ENCODE peak calls at places on chromosomes 12 and 14, in six cellular contexts. One of them, this sample, is unnamed.

GRCh38 chr12:104218935-104219334 is 3.4 kb downstream of the TXNRD1 start:
- DNase-seq in pancreas: no peak
- DNase-seq in epithelial cell of esophagus: peak
- DNase-seq in A549: no peak
- DNase-seq in astrocyte: peak
- DNase-seq in CD8-positive, alpha-beta T cell: no peak
- DNase-seq in this sample: no peak

GRCh38 chr14:93957751-93958566 is 18.4 kb downstream of the ASB2 start:
- DNase-seq in A549: no peak
- DNase-seq in pancreas: no peak
- DNase-seq in astrocyte: no peak
- DNase-seq in epithelial cell of esophagus: no peak
- DNase-seq in CD8-positive, alpha-beta T cell: no peak
- DNase-seq in this sample: no peak

GRCh38 chr12:32455607-32456063 is 56.3 kb downstream of the FGD4 start:
- DNase-seq in A549: peak
- DNase-seq in astrocyte: peak
- DNase-seq in CD8-positive, alpha-beta T cell: no peak
- DNase-seq in epithelial cell of esophagus: peak
- DNase-seq in pancreas: no peak
- DNase-seq in this sample: no peak

GRCh38 chr14:28577711-28578131 is 188.9 kb upstream of the FOXG1 start:
- DNase-seq in A549: no peak
- DNase-seq in astrocyte: peak
- DNase-seq in CD8-positive, alpha-beta T cell: no peak
- DNase-seq in epithelial cell of esophagus: peak
- DNase-seq in pancreas: no peak
- DNase-seq in this sample: no peak

GRCh38 chr12:126617312-126617711 is 1552.1 kb downstream of the AACS start:
- DNase-seq in CD8-positive, alpha-beta T cell: no peak
- DNase-seq in epithelial cell of esophagus: no peak
- DNase-seq in astrocyte: no peak
- DNase-seq in A549: no peak
- DNase-seq in pancreas: no peak
- DNase-seq in this sample: no peak

GRCh38 chr14:90522585-90523191 is 125.9 kb downstream of the CALM1 start:
- DNase-seq in pancreas: no peak
- DNase-seq in A549: no peak
- DNase-seq in CD8-positive, alpha-beta T cell: no peak
- DNase-seq in epithelial cell of esophagus: peak
- DNase-seq in astrocyte: peak
- DNase-seq in this sample: no peak

GRCh38 chr14:106010783-106011182 is 484.4 kb downstream of the TMEM121 start:
- DNase-seq in epithelial cell of esophagus: no peak
- DNase-seq in pancreas: no peak
- DNase-seq in A549: no peak
- DNase-seq in CD8-positive, alpha-beta T cell: no peak
- DNase-seq in astrocyte: no peak
- DNase-seq in this sample: no peak

GRCh38 chr12:116838395-116838794 is 42.8 kb downstream of the HRK start:
- DNase-seq in astrocyte: no peak
- DNase-seq in CD8-positive, alpha-beta T cell: no peak
- DNase-seq in epithelial cell of esophagus: no peak
- DNase-seq in pancreas: no peak
- DNase-seq in A549: no peak
- DNase-seq in this sample: no peak

DNA sequence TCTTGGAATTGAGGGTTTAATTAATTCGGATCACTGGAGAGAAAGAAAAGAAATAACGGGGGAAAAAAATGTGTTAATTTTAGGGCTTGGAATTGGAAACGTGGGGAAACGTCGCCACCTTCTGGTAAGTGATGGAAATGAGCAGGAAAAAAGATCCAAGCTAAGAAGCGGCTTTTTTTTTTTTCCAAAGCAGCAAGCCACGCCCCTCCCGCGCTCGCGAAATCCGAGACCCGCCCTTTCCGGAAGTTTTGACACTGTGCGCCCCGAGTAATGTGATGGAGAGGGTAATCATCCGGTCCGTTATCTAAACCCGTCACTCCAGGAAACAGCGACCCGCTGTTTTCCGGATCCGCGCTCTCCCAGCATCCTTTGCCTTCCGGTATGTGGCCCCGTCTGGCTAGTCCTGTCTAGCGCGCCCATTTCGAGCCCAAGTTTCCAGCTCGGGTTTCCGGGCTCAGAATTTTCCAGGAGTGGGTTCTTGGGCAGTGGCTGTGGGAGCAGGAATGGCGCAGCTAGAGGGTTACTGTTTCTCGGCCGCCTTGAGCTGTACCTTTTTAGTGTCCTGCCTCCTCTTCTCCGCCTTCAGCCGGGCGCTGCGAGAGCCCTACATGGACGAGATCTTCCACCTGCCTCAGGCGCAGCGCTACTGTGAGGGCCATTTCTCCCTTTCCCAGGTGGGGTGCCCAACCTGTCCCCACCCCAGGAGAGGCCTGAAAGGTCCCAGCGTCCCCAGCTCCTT is at the start of gene ALG10B:
- DNase-seq in epithelial cell of esophagus: peak
- DNase-seq in pancreas: peak
- DNase-seq in CD8-positive, alpha-beta T cell: peak
- DNase-seq in A549: peak
- DNase-seq in astrocyte: peak
- DNase-seq in this sample: peak
- TF ChIP-seq CTCF in epithelial cell of esophagus: peak
- TF ChIP-seq CTCF in pancreas: peak
- TF ChIP-seq CTCF in CD8-positive, alpha-beta T cell: peak
- TF ChIP-seq CTCF in A549: peak
- TF ChIP-seq CTCF in astrocyte: peak
- TF ChIP-seq CTCF in this sample: no peak

DNA sequence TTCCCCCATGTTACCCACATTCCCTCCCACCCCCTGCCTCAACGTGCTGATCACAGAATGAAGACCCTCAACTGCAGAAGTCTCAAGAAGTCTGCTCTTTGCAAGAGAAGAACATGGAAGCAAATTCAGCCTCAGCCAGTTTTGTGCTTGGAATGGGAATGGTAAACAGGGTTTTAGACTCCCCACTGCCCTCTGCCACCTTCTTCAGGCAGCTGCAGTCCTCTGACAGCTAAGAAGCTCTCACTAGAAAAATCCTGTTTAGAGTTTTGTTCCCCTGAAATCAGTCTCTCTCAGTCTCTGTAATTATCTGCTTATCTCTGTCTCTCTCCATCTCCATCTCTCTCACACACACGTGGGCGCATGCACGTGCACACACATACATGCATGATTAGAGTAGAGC is 85.4 kb downstream of the CRACR2A start:
- DNase-seq in epithelial cell of esophagus: no peak
- DNase-seq in CD8-positive, alpha-beta T cell: no peak
- DNase-seq in pancreas: no peak
- DNase-seq in astrocyte: no peak
- DNase-seq in A549: no peak
- DNase-seq in this sample: no peak
- TF ChIP-seq CTCF in epithelial cell of esophagus: no peak
- TF ChIP-seq CTCF in CD8-positive, alpha-beta T cell: no peak
- TF ChIP-seq CTCF in pancreas: no peak
- TF ChIP-seq CTCF in astrocyte: no peak
- TF ChIP-seq CTCF in A549: no peak
- TF ChIP-seq CTCF in this sample: no peak

GRCh38 chr12:124332068-124332672 is 37.3 kb downstream of the RFLNA start:
- DNase-seq in A549: peak
- DNase-seq in astrocyte: no peak
- DNase-seq in pancreas: no peak
- DNase-seq in CD8-positive, alpha-beta T cell: no peak
- DNase-seq in epithelial cell of esophagus: no peak
- DNase-seq in this sample: no peak
- TF ChIP-seq CTCF in A549: peak
- TF ChIP-seq CTCF in astrocyte: peak
- TF ChIP-seq CTCF in pancreas: no peak
- TF ChIP-seq CTCF in CD8-positive, alpha-beta T cell: no peak
- TF ChIP-seq CTCF in epithelial cell of esophagus: no peak
- TF ChIP-seq CTCF in this sample: no peak

GRCh38 chr12:123761841-123762714 is at the start of gene DNAH10:
- DNase-seq in astrocyte: peak
- DNase-seq in epithelial cell of esophagus: peak
- DNase-seq in CD8-positive, alpha-beta T cell: no peak
- DNase-seq in pancreas: peak
- DNase-seq in A549: no peak
- DNase-seq in this sample: peak
- TF ChIP-seq CTCF in astrocyte: no peak
- TF ChIP-seq CTCF in epithelial cell of esophagus: no peak
- TF ChIP-seq CTCF in CD8-positive, alpha-beta T cell: no peak
- TF ChIP-seq CTCF in pancreas: no peak
- TF ChIP-seq CTCF in A549: no peak
- TF ChIP-seq CTCF in this sample: no peak